ENCODE peak calls at places on chromosomes 13 and 19, in ten cellular contexts. X, L, I, D, H, Y, S, Q, G and Z are unnamed samples.

GRCh38 chr19:800360-801029 is 3.2 kb downstream of the PTBP1 start:
- DNase-seq in L (no peak), Y (no peak), H (peak; percentile 38), D (no peak), Q (peak; percentile 63), S (peak; percentile 33), I (no peak), X (no peak), G (no peak), Z (no peak)

GRCh38 chr13:95301135-95301946 is at the start of gene ABCC4:
- DNase-seq in I (peak; percentile 73), D (peak; percentile 79), Y (peak; percentile 75), L (peak; percentile 66), Q (peak; percentile 71), G (peak; percentile 83), X (peak; percentile 37), H (peak; percentile 96), S (no peak), Z (peak; percentile 72)

GRCh38 chr19:19445911-19446361 is 40.5 kb downstream of the GATAD2A start:
- DNase-seq in X (no peak), L (no peak), D (no peak), I (no peak), H (no peak), Y (no peak), Q (no peak), G (no peak), S (peak; percentile 56), Z (no peak)

GRCh38 chr13:49652691-49653305 is 24.5 kb downstream of the ARL11 start:
- DNase-seq in Y (peak; percentile 52), L (no peak), I (peak; percentile 36), X (no peak), H (peak; percentile 69), S (no peak), D (no peak), G (peak; percentile 66), Q (no peak), Z (no peak)

GRCh38 chr19:46875657-46876056 is 14.9 kb downstream of the ARHGAP35 start:
- DNase-seq in Y (no peak), S (no peak), X (no peak), G (no peak), D (no peak), L (no peak), Q (no peak), H (no peak), I (no peak), Z (no peak)

GRCh38 chr13:25267715-25268114 is 19.6 kb downstream of the MTMR6 start:
- DNase-seq in X (no peak), Y (no peak), I (no peak), D (no peak), H (no peak), G (no peak), L (no peak), Q (no peak), S (no peak), Z (no peak)

GRCh38 chr19:21256722-21257121 is 72.5 kb downstream of the ZNF708 start:
- DNase-seq in I (no peak), S (no peak), H (peak; percentile 9), Y (no peak), X (no peak), D (no peak), L (no peak), Q (no peak), G (no peak), Z (no peak)

GRCh38 chr19:16045893-16046292 is 30.4 kb upstream of the TPM4 start:
- DNase-seq in X (no peak), I (no peak), Q (no peak), L (no peak), Y (no peak), D (no peak), G (no peak), S (no peak), H (no peak), Z (no peak)

GRCh38 chr13:41150058-41150457 is 17.5 kb upstream of the KBTBD6 start:
- DNase-seq in G (no peak), Y (no peak), I (no peak), Q (no peak), H (no peak), D (no peak), X (no peak), L (no peak), S (no peak), Z (no peak)

GRCh38 chr19:48554385-48555091 is 2.6 kb downstream of the SULT2B1 start:
- DNase-seq in H (no peak), Q (peak; percentile 33), L (no peak), Y (no peak), S (peak; percentile 58), G (no peak), X (no peak), D (no peak), I (peak; percentile 42), Z (no peak)

GRCh38 chr19:50432658-50433057 is at the start of gene MYBPC2:
- DNase-seq in D (no peak), G (no peak), X (no peak), I (no peak), S (no peak), Q (no peak), L (no peak), Y (no peak), H (no peak), Z (no peak)

GRCh38 chr19:15404097-15404779 is 14.6 kb downstream of the AKAP8L start:
- DNase-seq in Q (no peak), D (no peak), S (no peak), L (no peak), I (no peak), H (no peak), Y (no peak), G (no peak), X (no peak), Z (no peak)

GRCh38 chr13:36130542-36131214 is 504 bp downstream of the DCLK1 start:
- DNase-seq in Y (no peak), X (no peak), S (no peak), D (no peak), G (peak; percentile 70), I (peak; percentile 37), H (peak; percentile 25), Q (no peak), L (no peak), Z (peak; percentile 49)

GRCh38 chr19:17052439-17052838 is 22.8 kb downstream of the HAUS8 start:
- DNase-seq in S (peak; percentile 23), Y (peak; percentile 3), L (no peak), D (no peak), G (no peak), Q (peak; percentile 29), H (peak; percentile 74), X (no peak), I (no peak), Z (no peak)

GRCh38 chr19:39341122-39341719 is 1.0 kb upstream of the SAMD4B start:
- DNase-seq in Q (no peak), Y (peak; percentile 24), G (no peak), S (no peak), L (peak; percentile 36), X (no peak), H (peak; percentile 34), I (no peak), D (peak; percentile 78), Z (peak; percentile 81)

GRCh38 chr13:99991013-99991805 is 9.6 kb downstream of the ZIC2 start:
- DNase-seq in D (no peak), Y (no peak), Q (no peak), X (no peak), L (no peak), S (no peak), I (peak; percentile 30), G (peak; percentile 62), H (no peak), Z (no peak)

GRCh38 chr13:93244141-93244917 is 17.7 kb downstream of the GPC6 start:
- DNase-seq in Y (no peak), I (no peak), H (peak; percentile 61), L (no peak), G (no peak), Q (no peak), D (no peak), X (no peak), S (peak; percentile 79), Z (no peak)

GRCh38 chr13:79246575-79246949 is 159.5 kb downstream of the RBM26 start:
- DNase-seq in I (no peak), Y (no peak), D (no peak), S (no peak), L (no peak), Q (no peak), G (no peak), X (no peak), H (no peak), Z (no peak)

GRCh38 chr13:48493851-48494250 is 39.0 kb downstream of the RCBTB2 start:
- DNase-seq in Q (no peak), Y (peak; percentile 10), H (no peak), X (no peak), S (peak; percentile 74), D (no peak), G (no peak), L (no peak), I (no peak), Z (no peak)

GRCh38 chr13:32136716-32137115 is 105.1 kb downstream of the FRY start:
- DNase-seq in L (no peak), S (no peak), I (no peak), X (no peak), Y (no peak), D (no peak), Q (no peak), H (no peak), G (no peak), Z (no peak)